ENCODE peak calls at places on chromosomes 7 and 10, in six cellular contexts. One of them, this sample, is unnamed. For H3K36me3, the result is how much of the 10 kb centered on the place peaks cover.

GRCh38 chr7:45655539-45655938 is 81.4 kb downstream of the ADCY1 start:
- DNase-seq in brain microvascular endothelial cell: no peak
- DNase-seq in GM23248: no peak
- DNase-seq in heart right ventricle: no peak
- DNase-seq in left ventricle myocardium inferior: no peak
- DNase-seq in heart left ventricle: no peak
- DNase-seq in this sample: no peak

GRCh38 chr7:101060992-101061391 is 24.3 kb upstream of the TRIM56 start:
- DNase-seq in brain microvascular endothelial cell: no peak
- DNase-seq in GM23248: no peak
- DNase-seq in heart right ventricle: no peak
- DNase-seq in left ventricle myocardium inferior: no peak
- DNase-seq in heart left ventricle: no peak
- DNase-seq in this sample: no peak

GRCh38 chr10:5089869-5090268 is 4.3 kb upstream of the AKR1C3 start:
- DNase-seq in brain microvascular endothelial cell: peak
- DNase-seq in GM23248: peak
- DNase-seq in heart right ventricle: no peak
- DNase-seq in left ventricle myocardium inferior: no peak
- DNase-seq in heart left ventricle: no peak
- DNase-seq in this sample: no peak

GRCh38 chr7:156578978-156579430 is 61.6 kb upstream of the RNF32 start:
- DNase-seq in brain microvascular endothelial cell: no peak
- DNase-seq in GM23248: no peak
- DNase-seq in heart right ventricle: no peak
- DNase-seq in left ventricle myocardium inferior: no peak
- DNase-seq in heart left ventricle: no peak
- DNase-seq in this sample: no peak

GRCh38 chr7:27581119-27581518 is 81.6 kb downstream of the HIBADH start:
- DNase-seq in brain microvascular endothelial cell: no peak
- DNase-seq in GM23248: no peak
- DNase-seq in heart right ventricle: no peak
- DNase-seq in left ventricle myocardium inferior: no peak
- DNase-seq in heart left ventricle: no peak
- DNase-seq in this sample: no peak

GRCh38 chr7:4683884-4684565 is 1.9 kb downstream of the FOXK1 start:
- DNase-seq in brain microvascular endothelial cell: peak
- DNase-seq in GM23248: peak
- DNase-seq in heart right ventricle: peak
- DNase-seq in left ventricle myocardium inferior: peak
- DNase-seq in heart left ventricle: peak
- DNase-seq in this sample: peak

GRCh38 chr10:44424298-44424697 is 39.4 kb upstream of the CXCL12 start:
- DNase-seq in brain microvascular endothelial cell: no peak
- DNase-seq in GM23248: no peak
- DNase-seq in heart right ventricle: no peak
- DNase-seq in left ventricle myocardium inferior: no peak
- DNase-seq in heart left ventricle: no peak
- DNase-seq in this sample: peak

GRCh38 chr10:34407227-34407626 is 407.9 kb downstream of the PARD3 start:
- DNase-seq in brain microvascular endothelial cell: peak
- DNase-seq in GM23248: no peak
- DNase-seq in heart right ventricle: peak
- DNase-seq in left ventricle myocardium inferior: peak
- DNase-seq in heart left ventricle: no peak
- DNase-seq in this sample: no peak

GRCh38 chr7:91299952-91300775 is 35.9 kb downstream of the FZD1 start:
- DNase-seq in brain microvascular endothelial cell: no peak
- DNase-seq in GM23248: no peak
- DNase-seq in heart right ventricle: peak
- DNase-seq in left ventricle myocardium inferior: no peak
- DNase-seq in heart left ventricle: peak
- DNase-seq in this sample: no peak

GRCh38 chr10:62545667-62546066 is 171.5 kb downstream of the ZNF365 start:
- DNase-seq in brain microvascular endothelial cell: peak
- DNase-seq in GM23248: peak
- DNase-seq in heart right ventricle: peak
- DNase-seq in left ventricle myocardium inferior: no peak
- DNase-seq in heart left ventricle: no peak
- DNase-seq in this sample: no peak

GRCh38 chr10:79313911-79314439 is 33.3 kb upstream of the PPIF start:
- DNase-seq in brain microvascular endothelial cell: no peak
- DNase-seq in GM23248: no peak
- DNase-seq in heart right ventricle: no peak
- DNase-seq in left ventricle myocardium inferior: no peak
- DNase-seq in heart left ventricle: no peak
- DNase-seq in this sample: peak

GRCh38 chr10:69994262-69994661 is 58.4 kb upstream of the MACROH2A2 start:
- DNase-seq in brain microvascular endothelial cell: peak
- DNase-seq in GM23248: peak
- DNase-seq in heart right ventricle: peak
- DNase-seq in left ventricle myocardium inferior: peak
- DNase-seq in heart left ventricle: peak
- DNase-seq in this sample: peak

GRCh38 chr10:12020574-12020973 is 22.0 kb downstream of the UPF2 start:
- DNase-seq in brain microvascular endothelial cell: no peak
- DNase-seq in GM23248: no peak
- DNase-seq in heart right ventricle: no peak
- DNase-seq in left ventricle myocardium inferior: no peak
- DNase-seq in heart left ventricle: no peak
- DNase-seq in this sample: no peak

GRCh38 chr10:12019343-12019971 is 23.2 kb downstream of the UPF2 start:
- DNase-seq in brain microvascular endothelial cell: no peak
- DNase-seq in GM23248: peak
- DNase-seq in heart right ventricle: no peak
- DNase-seq in left ventricle myocardium inferior: no peak
- DNase-seq in heart left ventricle: no peak
- DNase-seq in this sample: no peak

GRCh38 chr10:12018438-12019342 is 23.9 kb downstream of the UPF2 start:
- DNase-seq in brain microvascular endothelial cell: no peak
- DNase-seq in GM23248: peak
- DNase-seq in heart right ventricle: no peak
- DNase-seq in left ventricle myocardium inferior: no peak
- DNase-seq in heart left ventricle: no peak
- DNase-seq in this sample: no peak

GRCh38 chr10:12027539-12027938 is 15.1 kb downstream of the UPF2 start:
- DNase-seq in brain microvascular endothelial cell: no peak
- DNase-seq in GM23248: no peak
- DNase-seq in heart right ventricle: no peak
- DNase-seq in left ventricle myocardium inferior: no peak
- DNase-seq in heart left ventricle: no peak
- DNase-seq in this sample: no peak

GRCh38 chr10:12022580-12023257 is 19.9 kb downstream of the UPF2 start:
- DNase-seq in brain microvascular endothelial cell: no peak
- DNase-seq in GM23248: no peak
- DNase-seq in heart right ventricle: no peak
- DNase-seq in left ventricle myocardium inferior: no peak
- DNase-seq in heart left ventricle: no peak
- DNase-seq in this sample: no peak
- H3K36me3 ChIP-seq in brain microvascular endothelial cell: under half
- H3K36me3 ChIP-seq in GM23248: under half
- H3K36me3 ChIP-seq in heart right ventricle: under half
- H3K36me3 ChIP-seq in left ventricle myocardium inferior: under half
- H3K36me3 ChIP-seq in heart left ventricle: under half
- H3K36me3 ChIP-seq in this sample: under half

DNA sequence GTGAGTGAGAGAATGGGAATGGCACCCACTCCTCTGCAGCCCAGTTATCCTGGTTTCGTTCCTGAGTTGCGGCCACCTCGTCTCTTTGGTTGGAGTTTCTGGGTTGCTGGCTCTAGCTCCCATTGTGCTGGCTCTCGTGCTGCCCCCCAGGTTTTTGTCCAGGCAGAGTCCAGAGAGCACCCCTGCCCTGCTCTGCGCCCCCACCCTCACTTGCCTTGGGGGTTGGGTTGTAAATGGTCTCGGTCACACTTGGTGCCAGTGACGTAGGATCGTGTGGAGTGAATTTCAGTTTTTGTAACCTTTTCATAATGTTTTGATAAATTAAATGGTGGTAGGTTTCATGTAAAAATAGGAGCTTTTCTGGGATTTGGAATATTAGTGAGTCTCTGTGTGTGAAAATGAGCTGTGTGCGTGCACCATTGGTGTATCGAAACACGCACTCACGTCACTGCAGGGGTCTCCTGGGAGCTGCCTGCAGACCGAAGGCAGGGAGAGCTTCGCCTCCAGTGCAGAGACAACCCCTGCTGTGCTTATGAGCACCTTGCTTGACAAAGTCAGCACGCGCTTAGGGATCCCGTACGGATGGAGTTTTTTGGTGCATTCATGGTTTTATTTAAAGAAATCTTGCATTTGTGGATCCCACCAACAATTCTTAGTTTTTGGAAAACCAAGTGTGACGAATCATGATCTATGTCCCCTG is 32.9 kb downstream of the PFKP start:
- DNase-seq in brain microvascular endothelial cell: no peak
- DNase-seq in GM23248: no peak
- DNase-seq in heart right ventricle: no peak
- DNase-seq in left ventricle myocardium inferior: no peak
- DNase-seq in heart left ventricle: no peak
- DNase-seq in this sample: no peak
- H3K36me3 ChIP-seq in brain microvascular endothelial cell: half or more
- H3K36me3 ChIP-seq in GM23248: under half
- H3K36me3 ChIP-seq in heart right ventricle: half or more
- H3K36me3 ChIP-seq in left ventricle myocardium inferior: under half
- H3K36me3 ChIP-seq in heart left ventricle: under half
- H3K36me3 ChIP-seq in this sample: half or more

GRCh38 chr7:2774935-2775334 is 69.2 kb downstream of the GNA12 start:
- DNase-seq in brain microvascular endothelial cell: no peak
- DNase-seq in GM23248: no peak
- DNase-seq in heart right ventricle: no peak
- DNase-seq in left ventricle myocardium inferior: no peak
- DNase-seq in heart left ventricle: no peak
- DNase-seq in this sample: no peak
- H3K36me3 ChIP-seq in brain microvascular endothelial cell: under half
- H3K36me3 ChIP-seq in GM23248: under half
- H3K36me3 ChIP-seq in heart right ventricle: under half
- H3K36me3 ChIP-seq in left ventricle myocardium inferior: under half
- H3K36me3 ChIP-seq in heart left ventricle: under half
- H3K36me3 ChIP-seq in this sample: under half

GRCh38 chr7:87450706-87451105 is 24.8 kb downstream of the ABCB4 start:
- DNase-seq in brain microvascular endothelial cell: no peak
- DNase-seq in GM23248: no peak
- DNase-seq in heart right ventricle: no peak
- DNase-seq in left ventricle myocardium inferior: no peak
- DNase-seq in heart left ventricle: no peak
- DNase-seq in this sample: no peak

GRCh38 chr7:87447251-87447650 is 28.2 kb downstream of the ABCB4 start:
- DNase-seq in brain microvascular endothelial cell: no peak
- DNase-seq in GM23248: peak
- DNase-seq in heart right ventricle: no peak
- DNase-seq in left ventricle myocardium inferior: no peak
- DNase-seq in heart left ventricle: no peak
- DNase-seq in this sample: no peak

GRCh38 chr7:87448427-87448826 is 27.1 kb downstream of the ABCB4 start:
- DNase-seq in brain microvascular endothelial cell: no peak
- DNase-seq in GM23248: no peak
- DNase-seq in heart right ventricle: no peak
- DNase-seq in left ventricle myocardium inferior: no peak
- DNase-seq in heart left ventricle: no peak
- DNase-seq in this sample: no peak

GRCh38 chr7:87452279-87452678 is 23.2 kb downstream of the ABCB4 start:
- DNase-seq in brain microvascular endothelial cell: no peak
- DNase-seq in GM23248: no peak
- DNase-seq in heart right ventricle: no peak
- DNase-seq in left ventricle myocardium inferior: no peak
- DNase-seq in heart left ventricle: no peak
- DNase-seq in this sample: no peak

DNA sequence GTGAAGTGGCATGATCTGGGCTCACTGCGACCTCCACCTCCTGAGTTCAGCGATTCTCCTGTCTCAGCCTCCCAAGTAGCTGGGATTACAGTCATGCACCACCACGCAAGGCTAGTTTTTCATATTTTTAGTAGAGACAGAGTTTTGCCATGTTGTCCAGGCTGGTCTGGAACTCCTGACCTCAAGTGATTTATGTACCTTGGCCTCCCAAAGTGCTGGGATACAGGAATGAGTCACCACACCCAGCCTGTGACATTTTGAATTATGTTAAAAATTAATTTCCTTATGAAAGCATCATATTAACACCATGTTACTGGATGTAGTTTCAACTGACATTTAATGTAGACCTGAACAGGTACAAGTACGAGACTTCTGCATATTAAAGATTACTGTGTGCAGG is 24.3 kb downstream of the ABCB4 start:
- DNase-seq in brain microvascular endothelial cell: no peak
- DNase-seq in GM23248: no peak
- DNase-seq in heart right ventricle: no peak
- DNase-seq in left ventricle myocardium inferior: no peak
- DNase-seq in heart left ventricle: no peak
- DNase-seq in this sample: no peak
- H3K36me3 ChIP-seq in brain microvascular endothelial cell: under half
- H3K36me3 ChIP-seq in GM23248: under half
- H3K36me3 ChIP-seq in heart right ventricle: under half
- H3K36me3 ChIP-seq in left ventricle myocardium inferior: under half
- H3K36me3 ChIP-seq in heart left ventricle: under half
- H3K36me3 ChIP-seq in this sample: under half

GRCh38 chr7:159191236-159191635 is 46.6 kb upstream of the VIPR2 start:
- DNase-seq in brain microvascular endothelial cell: no peak
- DNase-seq in GM23248: no peak
- DNase-seq in heart right ventricle: no peak
- DNase-seq in left ventricle myocardium inferior: no peak
- DNase-seq in heart left ventricle: no peak
- DNase-seq in this sample: no peak
- H3K36me3 ChIP-seq in brain microvascular endothelial cell: under half
- H3K36me3 ChIP-seq in GM23248: under half
- H3K36me3 ChIP-seq in heart right ventricle: under half
- H3K36me3 ChIP-seq in left ventricle myocardium inferior: under half
- H3K36me3 ChIP-seq in heart left ventricle: under half
- H3K36me3 ChIP-seq in this sample: under half

GRCh38 chr7:99627513-99627912 is 10.8 kb downstream of the ZSCAN25 start:
- DNase-seq in brain microvascular endothelial cell: no peak
- DNase-seq in GM23248: no peak
- DNase-seq in heart right ventricle: no peak
- DNase-seq in left ventricle myocardium inferior: no peak
- DNase-seq in heart left ventricle: no peak
- DNase-seq in this sample: no peak

GRCh38 chr7:99625961-99626360 is 9.2 kb downstream of the ZSCAN25 start:
- DNase-seq in brain microvascular endothelial cell: no peak
- DNase-seq in GM23248: no peak
- DNase-seq in heart right ventricle: no peak
- DNase-seq in left ventricle myocardium inferior: no peak
- DNase-seq in heart left ventricle: no peak
- DNase-seq in this sample: no peak

GRCh38 chr7:99625321-99625720 is 8.6 kb downstream of the ZSCAN25 start:
- DNase-seq in brain microvascular endothelial cell: no peak
- DNase-seq in GM23248: no peak
- DNase-seq in heart right ventricle: no peak
- DNase-seq in left ventricle myocardium inferior: no peak
- DNase-seq in heart left ventricle: no peak
- DNase-seq in this sample: no peak

GRCh38 chr7:99628471-99629465 is 12.0 kb downstream of the ZSCAN25 start:
- DNase-seq in brain microvascular endothelial cell: no peak
- DNase-seq in GM23248: no peak
- DNase-seq in heart right ventricle: no peak
- DNase-seq in left ventricle myocardium inferior: no peak
- DNase-seq in heart left ventricle: no peak
- DNase-seq in this sample: no peak

GRCh38 chr7:99626661-99627060 is 9.9 kb downstream of the ZSCAN25 start:
- DNase-seq in brain microvascular endothelial cell: no peak
- DNase-seq in GM23248: no peak
- DNase-seq in heart right ventricle: no peak
- DNase-seq in left ventricle myocardium inferior: no peak
- DNase-seq in heart left ventricle: no peak
- DNase-seq in this sample: no peak
- H3K36me3 ChIP-seq in brain microvascular endothelial cell: half or more
- H3K36me3 ChIP-seq in GM23248: under half
- H3K36me3 ChIP-seq in heart right ventricle: half or more
- H3K36me3 ChIP-seq in left ventricle myocardium inferior: half or more
- H3K36me3 ChIP-seq in heart left ventricle: half or more
- H3K36me3 ChIP-seq in this sample: half or more

This sample was measured in SJSA1.